ENCODE peak calls at places on chromosomes 3 and 15, in eight cellular contexts. I is breast epithelium, L is fibroblast of the conjunctiva, E is GDM1, A is midbrain, Z is iPS DF 6.9, C is T-helper 1 cell, W is iris pigment epithelial cell. U is an unnamed sample.

GRCh38 chr15:58583171-58583908 is 151.5 kb downstream of the LIPC start:
- DNase-seq in I (no peak), L (no peak), E (no peak), A (peak; percentile 22), Z (no peak), C (no peak), W (no peak), U (no peak)

GRCh38 chr3:172087198-172087597 is 47.8 kb downstream of the FNDC3B start:
- DNase-seq in I (no peak), L (no peak), E (no peak), A (no peak), Z (no peak), C (no peak), W (no peak), U (no peak)

GRCh38 chr3:28544236-28544635 is 195.6 kb upstream of the AZI2 start:
- DNase-seq in I (no peak), L (no peak), E (no peak), A (peak; percentile 0), Z (no peak), C (no peak), W (no peak), U (no peak)

GRCh38 chr15:74882528-74882927 is 7.3 kb upstream of the MPI start:
- DNase-seq in I (no peak), L (no peak), E (no peak), A (no peak), Z (no peak), C (no peak), W (no peak), U (no peak)

GRCh38 chr3:151880326-151880725 is 6.9 kb downstream of the SUCNR1 start:
- DNase-seq in I (no peak), L (no peak), E (no peak), A (no peak), Z (no peak), C (no peak), W (no peak), U (no peak)

GRCh38 chr3:164952966-164953365 is 125.3 kb downstream of the SI start:
- DNase-seq in I (no peak), L (no peak), E (no peak), A (no peak), Z (no peak), C (no peak), W (no peak), U (no peak)

GRCh38 chr3:87260270-87260669 is 16.1 kb downstream of the POU1F1 start:
- DNase-seq in I (no peak), L (peak; percentile 30), E (peak; percentile 15), A (peak; percentile 43), Z (no peak), C (peak; percentile 36), W (peak; percentile 56), U (peak; percentile 65)

GRCh38 chr15:31294067-31294466 is 32.6 kb upstream of the KLF13 start:
- DNase-seq in I (peak; percentile 5), L (no peak), E (no peak), A (no peak), Z (no peak), C (no peak), W (no peak), U (no peak)

GRCh38 chr15:46365612-46366011 is 730.8 kb downstream of the SQOR start:
- DNase-seq in I (no peak), L (peak; percentile 14), E (no peak), A (no peak), Z (no peak), C (no peak), W (no peak), U (no peak)

GRCh38 chr3:149134560-149134959 is 5.1 kb downstream of the HPS3 start:
- DNase-seq in I (no peak), L (no peak), E (no peak), A (no peak), Z (no peak), C (no peak), W (peak; percentile 70), U (no peak)

GRCh38 chr3:70811880-70812279 is 499.4 kb upstream of the MDFIC2 start:
- DNase-seq in I (peak; percentile 28), L (peak; percentile 75), E (peak; percentile 1), A (peak; percentile 33), Z (no peak), C (no peak), W (peak; percentile 94), U (no peak)

GRCh38 chr3:186985713-186986364 is 55.5 kb downstream of the ST6GAL1 start:
- DNase-seq in I (no peak), L (no peak), E (peak; percentile 54), A (no peak), Z (no peak), C (no peak), W (no peak), U (peak; percentile 22)

GRCh38 chr15:49645937-49646336 is 25.1 kb downstream of the DTWD1 start:
- DNase-seq in I (peak; percentile 30), L (peak; percentile 60), E (no peak), A (no peak), Z (no peak), C (no peak), W (peak; percentile 88), U (no peak)

GRCh38 chr15:88861621-88862020 is 33.7 kb downstream of the HAPLN3 start:
- DNase-seq in I (no peak), L (no peak), E (no peak), A (no peak), Z (no peak), C (no peak), W (no peak), U (no peak)

U was measured in KG1.